ENCODE peak calls at places on chromosomes 6 and 20, in six cellular contexts. W, D, I, X, C and T are unnamed samples.

GRCh38 chr6:91653954-91654843 is 1067.3 kb upstream of the MAP3K7 start:
- DNase-seq in W (no peak), D (no peak), I (no peak), X (no peak), C (peak), T (no peak)

GRCh38 chr6:5302995-5303622 is 41.8 kb downstream of the FARS2 start:
- DNase-seq in W (peak), D (peak), I (peak), X (no peak), C (no peak), T (no peak)

GRCh38 chr6:45350186-45350585 is 22.1 kb downstream of the RUNX2 start:
- DNase-seq in W (no peak), D (no peak), I (no peak), X (no peak), C (no peak), T (no peak)

GRCh38 chr20:50153153-50153499 is 397 bp downstream of the PEDS1 start:
- DNase-seq in W (peak), D (no peak), I (no peak), X (no peak), C (no peak), T (no peak)

GRCh38 chr6:105324386-105325000 is 78.4 kb downstream of the PREP start:
- DNase-seq in W (peak), D (no peak), I (peak), X (no peak), C (no peak), T (no peak)

GRCh38 chr6:100808638-100809275 is 72.4 kb downstream of the ASCC3 start:
- DNase-seq in W (peak), D (no peak), I (peak), X (no peak), C (no peak), T (no peak)

GRCh38 chr20:36384022-36384619 is 78.0 kb downstream of the DLGAP4 start:
- DNase-seq in W (peak), D (peak), I (peak), X (no peak), C (no peak), T (no peak)

GRCh38 chr20:16415079-16415478 is 158.2 kb downstream of the KIF16B start:
- DNase-seq in W (peak), D (no peak), I (peak), X (no peak), C (no peak), T (no peak)

GRCh38 chr20:14478126-14478525 is 140.7 kb upstream of the FLRT3 start:
- DNase-seq in W (peak), D (no peak), I (no peak), X (no peak), C (no peak), T (no peak)

GRCh38 chr20:46739441-46740213 is 30.2 kb downstream of the SLC2A10 start:
- DNase-seq in W (peak), D (no peak), I (no peak), X (no peak), C (peak), T (no peak)

GRCh38 chr6:133973109-133973971 is 20.3 kb downstream of the TBPL1 start:
- DNase-seq in W (peak), D (no peak), I (peak), X (no peak), C (peak), T (no peak)

GRCh38 chr20:37295001-37295400 is 5.5 kb downstream of the MANBAL start:
- DNase-seq in W (peak), D (no peak), I (peak), X (no peak), C (no peak), T (no peak)

GRCh38 chr6:19731286-19731685 is 105.9 kb upstream of the ID4 start:
- DNase-seq in W (peak), D (no peak), I (peak), X (no peak), C (no peak), T (no peak)

GRCh38 chr6:85580104-85580877 is 13.4 kb downstream of the SNX14 start:
- DNase-seq in W (no peak), D (no peak), I (peak), X (no peak), C (no peak), T (no peak)

GRCh38 chr20:47677314-47678129 is 107.8 kb downstream of the SULF2 start:
- DNase-seq in W (peak), D (peak), I (peak), X (no peak), C (no peak), T (peak)

GRCh38 chr6:50198245-50198644 is 148.5 kb upstream of the DEFB112 start:
- DNase-seq in W (no peak), D (peak), I (no peak), X (no peak), C (no peak), T (no peak)